ENCODE peak calls at places on chromosomes 7 and 10, in seven cellular contexts. C is HCEC 1CT, B is IMR-90, T is Caco-2, Q is glutamatergic neuron, G is activated T-cell treated with anti-CD3 and anti-CD28 coated beads for 1 hour, V is nephron progenitor cell. Z is an unnamed sample.
A peak's percentile ranks its signal among the peaks of the same experiment; 100 is the strongest.

GRCh38 chr7:47763063-47763974 is 181.4 kb upstream of the TNS3 start:
- DNase-seq in Q (no peak), V (peak; percentile 57), T (peak; percentile 96), G (no peak), C (peak; percentile 95), B (peak; percentile 96), Z (peak; percentile 92)

GRCh38 chr7:38375453-38375852 is 102.0 kb upstream of the TARP start:
- DNase-seq in Q (no peak), B (no peak), V (no peak), C (no peak), T (no peak), G (no peak), Z (no peak)

GRCh38 chr7:5177060-5177459 is 13.0 kb upstream of the WIPI2 start:
- DNase-seq in Q (no peak), G (no peak), B (peak; percentile 87), V (no peak), T (no peak), C (peak; percentile 87), Z (peak; percentile 82)

GRCh38 chr10:102485093-102485785 is 17.3 kb downstream of the ACTR1A start:
- DNase-seq in V (no peak), B (no peak), G (no peak), T (no peak), Q (peak; percentile 56), C (no peak), Z (no peak)

GRCh38 chr7:83509255-83510021 is 139.5 kb downstream of the SEMA3E start:
- DNase-seq in B (no peak), G (no peak), C (no peak), Q (no peak), T (no peak), V (no peak), Z (no peak)

GRCh38 chr10:69914373-69915268 is 112.9 kb downstream of the COL13A1 start:
- DNase-seq in B (peak; percentile 65), V (peak; percentile 86), Q (peak; percentile 88), G (peak; percentile 37), T (peak; percentile 80), C (peak; percentile 49), Z (peak; percentile 61)

GRCh38 chr7:47470567-47471357 is 111.1 kb downstream of the TNS3 start:
- DNase-seq in V (no peak), G (no peak), Q (no peak), C (no peak), B (no peak), T (peak; percentile 93), Z (no peak)

GRCh38 chr7:76354981-76355730 is 3.6 kb downstream of the YWHAG start:
- DNase-seq in B (no peak), Q (no peak), C (no peak), G (no peak), T (no peak), V (no peak), Z (no peak)

GRCh38 chr10:72176701-72177100 is 39.1 kb upstream of the ANAPC16 start:
- DNase-seq in V (no peak), T (no peak), Q (no peak), C (no peak), B (no peak), G (no peak), Z (no peak)

GRCh38 chr10:91559170-91559569 is 73.7 kb downstream of the PPP1R3C start:
- DNase-seq in Q (no peak), B (no peak), V (no peak), G (no peak), C (no peak), T (no peak), Z (no peak)

GRCh38 chr10:92112462-92112861 is 178.4 kb downstream of the CPEB3 start:
- DNase-seq in G (no peak), C (no peak), V (no peak), B (no peak), T (no peak), Q (no peak), Z (no peak)

GRCh38 chr7:31744294-31744874 is 57.4 kb downstream of the PPP1R17 start:
- DNase-seq in B (peak; percentile 73), C (peak; percentile 56), T (peak; percentile 62), G (no peak), V (peak; percentile 73), Q (peak; percentile 72), Z (peak; percentile 76)

GRCh38 chr10:12062754-12063482 is 5.8 kb upstream of the DHTKD1 start:
- DNase-seq in T (no peak), G (no peak), Q (no peak), C (no peak), V (no peak), B (no peak), Z (no peak)

GRCh38 chr7:135501402-135501801 is 8.5 kb downstream of the CNOT4 start:
- DNase-seq in V (no peak), C (peak; percentile 45), B (peak; percentile 58), G (no peak), Q (no peak), T (no peak), Z (peak; percentile 25)

GRCh38 chr10:51960494-51960895 is 261.1 kb upstream of the CSTF2T start:
- DNase-seq in B (peak; percentile 76), T (no peak), Q (no peak), C (peak; percentile 56), G (no peak), V (peak; percentile 10), Z (peak; percentile 37)

GRCh38 chr7:13839063-13839462 is 150.4 kb downstream of the ETV1 start:
- DNase-seq in V (no peak), T (no peak), C (no peak), G (no peak), B (no peak), Q (no peak), Z (no peak)

GRCh38 chr7:80361948-80362347 is 149.9 kb downstream of the GNAT3 start:
- DNase-seq in T (no peak), G (no peak), V (no peak), C (peak; percentile 15), B (no peak), Q (no peak), Z (no peak)

GRCh38 chr7:55033241-55033846 is 14.5 kb downstream of the EGFR start:
- DNase-seq in V (no peak), T (no peak), Q (no peak), B (no peak), C (no peak), G (no peak), Z (no peak)

GRCh38 chr7:155247479-155248365 is 50.0 kb upstream of the INSIG1 start:
- DNase-seq in V (no peak), Q (no peak), B (peak; percentile 48), T (no peak), C (peak; percentile 15), G (no peak), Z (no peak)

GRCh38 chr7:156929789-156930539 is 19.5 kb upstream of the NOM1 start:
- DNase-seq in B (no peak), C (no peak), V (no peak), G (no peak), T (no peak), Q (no peak), Z (no peak)

GRCh38 chr10:101558206-101558605 is 29.9 kb downstream of the POLL start:
- DNase-seq in Q (no peak), V (no peak), T (no peak), C (no peak), G (no peak), B (no peak), Z (no peak)

GRCh38 chr7:13915891-13916290 is 73.6 kb downstream of the ETV1 start:
- DNase-seq in T (no peak), V (no peak), B (no peak), G (no peak), Q (no peak), C (no peak), Z (no peak)

GRCh38 chr7:112144284-112145059 is 61.7 kb downstream of the DOCK4 start:
- DNase-seq in C (no peak), Q (no peak), T (no peak), G (no peak), B (peak; percentile 17), V (no peak), Z (no peak)

GRCh38 chr7:4774804-4775280 is 581 bp upstream of the AP5Z1 start:
- DNase-seq in B (peak; percentile 75), Q (no peak), C (peak; percentile 62), G (no peak), V (no peak), T (no peak), Z (peak; percentile 82)

GRCh38 chr7:56107954-56108258 is 1.6 kb upstream of the CHCHD2 start:
- DNase-seq in G (no peak), Q (no peak), C (no peak), B (no peak), T (no peak), V (no peak), Z (no peak)

GRCh38 chr7:47710201-47710935 is 128.5 kb upstream of the TNS3 start:
- DNase-seq in V (no peak), B (peak; percentile 45), G (no peak), Q (no peak), C (no peak), T (no peak), Z (peak; percentile 40)

GRCh38 chr10:21263266-21263803 is 262.1 kb downstream of the SKIDA1 start:
- DNase-seq in C (no peak), G (no peak), T (peak; percentile 55), B (no peak), V (peak; percentile 14), Q (no peak), Z (no peak)

GRCh38 chr10:126175586-126176258 is 212.6 kb downstream of the ADAM12 start:
- DNase-seq in Q (no peak), T (no peak), V (no peak), G (no peak), B (no peak), C (no peak), Z (no peak)

GRCh38 chr7:49928787-49929186 is 155.3 kb downstream of the VWC2 start:
- DNase-seq in T (no peak), V (no peak), G (no peak), B (no peak), C (no peak), Q (no peak), Z (no peak)

GRCh38 chr10:34137955-34138354 is 677.1 kb downstream of the PARD3 start:
- DNase-seq in Q (no peak), T (no peak), V (no peak), G (no peak), B (no peak), C (no peak), Z (no peak)

GRCh38 chr10:31099101-31099500 is 67.4 kb upstream of the ZNF438 start:
- DNase-seq in Q (no peak), B (peak; percentile 80), V (no peak), C (no peak), G (no peak), T (no peak), Z (peak; percentile 87)

GRCh38 chr7:115533785-115534184 is 496.8 kb downstream of the TFEC start:
- DNase-seq in T (no peak), G (no peak), C (peak; percentile 18), Q (no peak), V (no peak), B (peak; percentile 60), Z (peak; percentile 46)

GRCh38 chr7:128247640-128248194 is 6.6 kb downstream of the LEP start:
- DNase-seq in B (peak; percentile 35), T (no peak), G (no peak), Q (no peak), C (peak; percentile 80), V (no peak), Z (peak; percentile 74)

Z was measured in iris pigment epithelial cell.